ENCODE peak calls at places on chromosomes 5 and 9, in five cellular contexts. K, Y, Q, V and U are unnamed samples.

GRCh38 chr5:18394154-18394804 is 760.0 kb downstream of the TAF11L14 start:
- DNase-seq in V (peak; percentile 46), Q (peak; percentile 71), Y (no peak), K (no peak), U (peak; percentile 16)

GRCh38 chr5:142320851-142321560 is 3.8 kb downstream of the SPRY4 start:
- DNase-seq in Q (peak; percentile 54), K (no peak), V (peak; percentile 28), Y (no peak), U (no peak)

GRCh38 chr9:15268796-15269195 is 38.2 kb downstream of the TTC39B start:
- DNase-seq in Q (no peak), V (no peak), Y (no peak), K (no peak), U (no peak)

GRCh38 chr9:136526625-136527066 is 19.2 kb downstream of the NOTCH1 start:
- DNase-seq in K (no peak), Y (no peak), Q (no peak), V (no peak), U (no peak)

GRCh38 chr9:35716236-35716635 is 15.8 kb downstream of the TLN1 start:
- DNase-seq in V (no peak), K (no peak), Q (no peak), Y (peak; percentile 59), U (no peak)

GRCh38 chr5:73948720-73949119 is 322.7 kb downstream of the ARHGEF28 start:
- DNase-seq in Y (no peak), K (no peak), Q (peak; percentile 43), V (peak; percentile 57), U (peak; percentile 61)

GRCh38 chr5:88060194-88060593 is 208.5 kb downstream of the TMEM161B start:
- DNase-seq in V (no peak), K (no peak), Q (no peak), Y (no peak), U (no peak)

GRCh38 chr9:124346347-124347163 is 68.7 kb downstream of the PSMB7 start:
- DNase-seq in Q (no peak), V (no peak), K (no peak), Y (peak; percentile 72), U (no peak)

GRCh38 chr5:142428773-142429473 is 104.1 kb upstream of the SPRY4 start:
- DNase-seq in Q (no peak), V (no peak), Y (no peak), K (no peak), U (no peak)

GRCh38 chr9:68931821-68932220 is 82.1 kb downstream of the PRKACG start:
- DNase-seq in K (no peak), Y (no peak), V (no peak), Q (no peak), U (no peak)

GRCh38 chr5:103414598-103414997 is 148.0 kb downstream of the NUDT12 start:
- DNase-seq in Q (peak; percentile 7), Y (no peak), V (no peak), K (peak; percentile 59), U (no peak)

GRCh38 chr9:11328326-11328725 is 715.5 kb upstream of the PTPRD start:
- DNase-seq in K (no peak), Q (no peak), V (no peak), Y (no peak), U (no peak)

GRCh38 chr5:73115399-73116051 is 4.8 kb upstream of the TMEM171 start:
- DNase-seq in K (peak; percentile 68), Q (peak; percentile 80), Y (no peak), V (peak; percentile 86), U (peak; percentile 97)

GRCh38 chr9:126403451-126403850 is 76.8 kb downstream of the MVB12B start:
- DNase-seq in V (no peak), Q (peak; percentile 23), Y (no peak), K (no peak), U (no peak)

GRCh38 chr5:36606437-36607113 is at the start of gene SLC1A3:
- DNase-seq in Y (peak; percentile 64), K (peak; percentile 85), Q (peak; percentile 70), V (peak; percentile 79), U (peak; percentile 81)

GRCh38 chr5:73464016-73464745 is 15.6 kb upstream of the FOXD1 start:
- DNase-seq in V (peak; percentile 75), Y (no peak), Q (peak; percentile 63), K (no peak), U (peak; percentile 81)

GRCh38 chr5:95913663-95914062 is 48.0 kb downstream of the ELL2 start:
- DNase-seq in V (no peak), K (no peak), Y (no peak), Q (no peak), U (no peak)

GRCh38 chr5:151078490-151079262 is 2.2 kb downstream of the TNIP1 start:
- DNase-seq in Q (no peak), K (no peak), Y (no peak), V (no peak), U (no peak)

GRCh38 chr9:33972698-33973097 is 76.0 kb downstream of the UBAP2 start:
- DNase-seq in V (no peak), Y (no peak), K (no peak), Q (no peak), U (no peak)

GRCh38 chr9:137167752-137168574 is 1.9 kb downstream of the LRRC26 start:
- DNase-seq in Q (no peak), Y (no peak), V (peak; percentile 39), K (no peak), U (no peak)

GRCh38 chr9:127555830-127556820 is 56.0 kb upstream of the STXBP1 start:
- DNase-seq in Q (peak; percentile 96), V (peak; percentile 90), Y (peak; percentile 95), K (peak; percentile 94), U (peak; percentile 95)

GRCh38 chr5:34521628-34522290 is 134.4 kb upstream of the RAI14 start:
- DNase-seq in Q (no peak), K (peak; percentile 73), Y (no peak), V (no peak), U (no peak)

GRCh38 chr5:92581249-92581648 is 999.8 kb downstream of the NR2F1-AS1 start:
- DNase-seq in V (no peak), Y (no peak), Q (no peak), K (no peak), U (no peak)

GRCh38 chr5:132493241-132493640 is 2.7 kb upstream of the IRF1 start:
- DNase-seq in V (no peak), K (no peak), Q (no peak), Y (peak; percentile 10), U (no peak)

GRCh38 chr5:132495063-132495671 is 4.6 kb upstream of the IRF1 start:
- DNase-seq in V (no peak), Q (no peak), K (no peak), Y (peak; percentile 79), U (no peak)

GRCh38 chr5:132495672-132496630 is 5.4 kb upstream of the IRF1 start:
- DNase-seq in K (peak; percentile 90), Y (peak; percentile 99), Q (peak; percentile 94), V (peak; percentile 94), U (peak; percentile 71)

GRCh38 chr5:132492386-132492785 is 1.8 kb upstream of the IRF1 start:
- DNase-seq in Y (no peak), Q (no peak), V (no peak), K (no peak), U (no peak)

GRCh38 chr5:132493821-132494220 is 3.2 kb upstream of the IRF1 start:
- DNase-seq in Q (no peak), Y (no peak), V (no peak), K (no peak), U (no peak)
- H3K4me1 ChIP-seq in Q (peaks cover 45% of the 10 kb centered on the region), Y (peaks cover 34% of the 10 kb centered on the region), V (peaks cover 39% of the 10 kb centered on the region), K (peaks cover 53% of the 10 kb centered on the region), U (peaks cover 40% of the 10 kb centered on the region)

DNA sequence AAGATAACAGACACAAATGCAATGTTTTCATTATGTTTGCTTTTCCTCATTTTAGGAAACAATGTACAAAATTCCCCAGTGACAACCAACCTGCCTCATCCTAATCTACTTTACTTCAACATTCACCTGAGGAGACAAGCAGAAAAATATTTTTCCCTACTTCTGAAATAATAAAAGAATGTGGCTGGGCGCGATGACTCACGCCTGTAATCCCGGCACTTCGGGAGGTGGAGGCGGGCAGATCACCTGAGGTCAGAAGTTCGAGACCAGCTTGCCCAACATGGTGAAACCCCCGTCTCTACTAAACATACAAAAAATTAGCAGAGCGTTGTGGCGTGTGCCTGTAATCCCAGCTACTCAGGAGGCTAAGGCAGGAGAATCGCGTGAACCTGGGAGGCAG is 36.9 kb downstream of the MYO10 start:
- DNase-seq in Y (no peak), K (peak; percentile 56), Q (no peak), V (no peak), U (no peak)
- H3K4me1 ChIP-seq in Y (peaks cover 20% of the 10 kb centered on the region), K (peaks cover 52% of the 10 kb centered on the region), Q (peaks cover 11% of the 10 kb centered on the region), V (peaks cover 14% of the 10 kb centered on the region), U (peaks cover 33% of the 10 kb centered on the region)

DNA sequence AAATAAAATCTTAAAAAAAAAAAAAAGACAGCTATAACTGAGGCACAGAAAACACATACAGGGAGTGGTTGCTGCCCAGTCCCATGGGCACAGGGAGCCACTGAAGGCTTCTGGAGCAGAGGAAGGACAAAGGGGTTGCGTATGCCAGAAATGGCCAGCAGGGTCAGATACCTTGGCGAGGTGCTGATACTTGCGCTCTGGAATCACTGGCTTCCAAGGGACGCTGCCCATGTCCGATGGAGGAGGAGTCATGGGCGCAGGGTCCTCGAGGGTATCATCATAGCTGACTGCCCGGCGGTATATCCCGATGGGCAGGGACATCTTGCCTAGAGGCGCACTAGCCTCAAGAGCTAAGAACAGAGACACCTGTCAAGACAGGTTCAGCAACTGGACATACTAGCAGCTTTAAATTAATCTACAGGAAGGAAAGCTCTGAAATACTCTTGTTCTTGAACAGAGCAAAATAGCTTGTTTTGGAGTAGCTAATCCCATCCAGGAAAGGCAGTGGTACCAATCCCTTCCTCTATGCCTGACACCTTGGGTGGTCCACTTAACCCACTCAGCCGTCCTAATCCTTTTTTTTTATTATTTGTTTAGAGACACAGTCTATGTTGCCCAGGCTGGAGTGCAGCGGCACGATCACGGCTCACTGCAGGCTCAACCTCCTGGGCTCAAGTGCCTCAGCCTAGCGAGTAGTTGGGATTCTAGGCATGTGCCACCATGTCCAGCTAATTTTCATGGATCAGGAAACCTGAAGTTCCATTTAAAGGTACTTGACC is 6.0 kb downstream of the KIAA1191 start:
- DNase-seq in V (no peak), K (no peak), Q (no peak), Y (no peak), U (no peak)
- H3K4me1 ChIP-seq in V (peaks cover 2% of the 10 kb centered on the region), K (peaks cover 5% of the 10 kb centered on the region), Q (peaks cover 5% of the 10 kb centered on the region), Y (peaks cover 6% of the 10 kb centered on the region), U (no peaks in the 10 kb centered on the region)

GRCh38 chr5:1960595-1961303 is 78.0 kb upstream of the IRX4 start:
- DNase-seq in Q (no peak), K (no peak), Y (no peak), V (no peak), U (no peak)
- H3K4me1 ChIP-seq in Q (no peaks in the 10 kb centered on the region), K (no peaks in the 10 kb centered on the region), Y (no peaks in the 10 kb centered on the region), V (no peaks in the 10 kb centered on the region), U (no peaks in the 10 kb centered on the region)

DNA sequence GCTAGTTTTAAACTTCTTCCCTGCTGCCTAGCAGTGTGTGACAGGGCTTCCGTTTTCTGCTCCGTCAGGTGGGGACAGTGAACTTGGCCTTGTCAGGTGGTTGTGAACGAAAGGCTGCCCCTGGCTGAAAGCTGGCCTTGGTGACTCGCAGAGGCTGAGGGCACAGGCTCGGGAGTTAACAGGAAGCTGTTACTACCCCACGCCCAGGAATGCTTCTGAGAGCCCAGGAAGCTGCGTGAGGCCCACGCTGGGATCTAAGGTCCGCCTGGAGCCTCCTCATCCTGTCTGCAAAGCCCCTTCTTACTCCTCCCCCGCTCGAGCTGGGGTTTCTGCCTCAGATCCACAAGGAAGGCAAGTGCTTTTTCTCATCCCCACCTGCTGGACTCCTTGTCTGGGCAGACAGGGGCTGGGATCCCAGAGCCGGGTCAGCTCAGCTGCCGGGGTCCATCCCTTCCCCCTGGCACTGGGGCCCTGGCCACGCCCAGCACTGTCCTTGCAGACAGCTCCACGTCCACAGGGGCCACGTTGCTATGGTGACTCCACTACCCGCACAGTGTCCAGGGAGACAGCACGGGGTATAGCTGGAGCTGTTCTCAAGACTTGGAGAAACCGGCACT is 124.7 kb upstream of the TBC1D2 start:
- DNase-seq in V (peak; percentile 45), Y (peak; percentile 71), Q (peak; percentile 53), K (peak; percentile 56), U (peak; percentile 38)
- H3K4me1 ChIP-seq in V (peaks cover 9% of the 10 kb centered on the region), Y (no peaks in the 10 kb centered on the region), Q (peaks cover 8% of the 10 kb centered on the region), K (peaks cover 26% of the 10 kb centered on the region), U (peaks cover 23% of the 10 kb centered on the region)